ENCODE peak calls at places on chromosome 12, in four cellular contexts. R, G, P and T are unnamed samples.

GRCh38 chr12:92466391-92467305 is 236.1 kb upstream of the PLEKHG7 start:
- DNase-seq in R (no peak), G (peak), P (no peak), T (no peak)

GRCh38 chr12:20370001-20370381 is 1.7 kb downstream of the PDE3A start:
- DNase-seq in R (no peak), G (no peak), P (no peak), T (no peak)

GRCh38 chr12:47837190-47838171 is 17.8 kb upstream of the HDAC7 start:
- DNase-seq in R (peak), G (peak), P (peak), T (peak)

GRCh38 chr12:4539167-4539870 is 629 bp downstream of the RAD51AP1 start:
- DNase-seq in R (peak), G (no peak), P (no peak), T (peak)

GRCh38 chr12:86081798-86082197 is 174.4 kb downstream of the MGAT4C start:
- DNase-seq in R (no peak), G (no peak), P (no peak), T (no peak)

GRCh38 chr12:127903146-127903545 is 363.8 kb upstream of the TMEM132C start:
- DNase-seq in R (no peak), G (no peak), P (no peak), T (no peak)

GRCh38 chr12:92444763-92445162 is 258.0 kb upstream of the PLEKHG7 start:
- DNase-seq in R (no peak), G (peak), P (no peak), T (no peak)

GRCh38 chr12:20757-21156 is 45.8 kb upstream of the IQSEC3 start:
- DNase-seq in R (no peak), G (no peak), P (no peak), T (no peak)

GRCh38 chr12:126492181-126492580 is 1426.9 kb downstream of the AACS start:
- DNase-seq in R (no peak), G (no peak), P (no peak), T (no peak)

GRCh38 chr12:117027251-117028086 is 71.7 kb downstream of the TESC start:
- DNase-seq in R (no peak), G (no peak), P (no peak), T (no peak)

GRCh38 chr12:96046543-96047137 is 11.3 kb upstream of the LTA4H start:
- DNase-seq in R (no peak), G (no peak), P (no peak), T (no peak)

GRCh38 chr12:27899151-27899661 is 73.3 kb downstream of the PTHLH start:
- DNase-seq in R (peak), G (no peak), P (peak), T (peak)

GRCh38 chr12:97748298-97748697 is 285.7 kb downstream of the RMST start:
- DNase-seq in R (no peak), G (no peak), P (no peak), T (no peak)

GRCh38 chr12:130461868-130462557 is 124.3 kb downstream of the PIWIL1 start:
- DNase-seq in R (no peak), G (no peak), P (no peak), T (no peak)